ENCODE peak calls at places on chromosomes 12 and 14, in four cellular contexts. B is CD8-positive, alpha-beta memory T cell; J is ovary; F is spleen. Y is an unnamed sample. For H3K4me1, the result is how much of the 10 kb centered on the place peaks cover.

GRCh38 chr12:2183556-2184541 is 131.1 kb downstream of the CACNA1C start:
- DNase-seq in B (no peak), J (no peak), F (no peak), Y (no peak)

GRCh38 chr14:73264896-73265720 is 27.8 kb downstream of the PAPLN start:
- DNase-seq in B (no peak), J (no peak), F (no peak), Y (no peak)

GRCh38 chr14:63378444-63378843 is 59.7 kb upstream of the GPHB5 start:
- DNase-seq in B (no peak), J (no peak), F (no peak), Y (no peak)

GRCh38 chr14:50333010-50333409 is 20.9 kb downstream of the DMAC2L start:
- DNase-seq in B (no peak), J (no peak), F (no peak), Y (no peak)

GRCh38 chr12:39331539-39332261 is 111.2 kb downstream of the KIF21A start:
- DNase-seq in B (no peak), J (no peak), F (no peak), Y (no peak)

GRCh38 chr14:67541448-67542387 is 8.6 kb downstream of the PLEKHH1 start:
- DNase-seq in B (no peak), J (no peak), F (peak), Y (no peak)

GRCh38 chr12:49636979-49637378 is 13.6 kb downstream of the PRPF40B start:
- DNase-seq in B (peak), J (peak), F (no peak), Y (no peak)

GRCh38 chr12:62698701-62699101 is 232.1 kb downstream of the MON2 start:
- DNase-seq in B (no peak), J (no peak), F (no peak), Y (no peak)

GRCh38 chr12:104651812-104652211 is 195.1 kb downstream of the CHST11 start:
- DNase-seq in B (no peak), J (no peak), F (no peak), Y (no peak)

GRCh38 chr14:103333754-103334643 is at the start of gene EIF5:
- DNase-seq in B (peak), J (peak), F (peak), Y (peak)

GRCh38 chr14:105840266-105841021 is 314.1 kb downstream of the TMEM121 start:
- DNase-seq in B (no peak), J (peak), F (peak), Y (peak)

GRCh38 chr12:131084341-131085011 is 130.8 kb downstream of the ADGRD1 start:
- DNase-seq in B (no peak), J (no peak), F (no peak), Y (peak)

DNA sequence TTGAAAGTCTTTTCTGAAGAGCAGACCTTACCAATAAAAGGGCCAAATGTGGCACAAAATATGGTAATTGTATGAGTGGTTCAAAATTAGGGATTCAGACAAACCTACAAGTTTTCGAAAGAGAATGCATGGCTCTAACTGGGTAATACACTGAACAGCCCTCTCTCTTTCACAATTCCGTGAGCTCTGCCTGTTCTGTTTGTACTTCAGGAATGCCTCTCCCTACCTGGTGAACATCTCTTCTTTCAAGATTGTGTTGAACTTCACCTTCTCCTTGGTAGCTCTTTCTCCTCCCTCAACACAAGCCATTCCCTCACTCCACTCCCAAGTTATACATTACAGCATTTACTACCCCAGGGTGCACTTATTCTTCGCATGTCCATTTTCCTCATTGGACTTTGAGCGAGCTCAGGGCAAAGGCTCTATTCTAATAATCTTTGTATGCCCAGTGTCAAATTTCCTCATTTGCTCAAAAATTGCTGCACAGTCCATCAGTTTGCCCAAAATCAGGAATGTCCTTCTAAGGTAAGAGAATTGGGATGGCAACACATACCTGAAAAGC is 28.3 kb downstream of the NRDE2 start:
- DNase-seq in B (no peak), J (no peak), F (no peak), Y (no peak)
- H3K4me3 ChIP-seq in B (no peak), J (no peak), F (no peak), Y (no peak)

GRCh38 chr14:95530461-95531170 is 4.2 kb upstream of the GLRX5 start:
- DNase-seq in B (no peak), J (peak), F (no peak), Y (peak)

GRCh38 chr14:95526483-95527391 is 8.1 kb upstream of the GLRX5 start:
- DNase-seq in B (no peak), J (no peak), F (no peak), Y (no peak)

GRCh38 chr14:95527392-95528002 is 7.4 kb upstream of the GLRX5 start:
- DNase-seq in B (no peak), J (no peak), F (no peak), Y (no peak)

GRCh38 chr14:95531473-95531872 is 3.4 kb upstream of the GLRX5 start:
- DNase-seq in B (no peak), J (no peak), F (no peak), Y (peak)

DNA sequence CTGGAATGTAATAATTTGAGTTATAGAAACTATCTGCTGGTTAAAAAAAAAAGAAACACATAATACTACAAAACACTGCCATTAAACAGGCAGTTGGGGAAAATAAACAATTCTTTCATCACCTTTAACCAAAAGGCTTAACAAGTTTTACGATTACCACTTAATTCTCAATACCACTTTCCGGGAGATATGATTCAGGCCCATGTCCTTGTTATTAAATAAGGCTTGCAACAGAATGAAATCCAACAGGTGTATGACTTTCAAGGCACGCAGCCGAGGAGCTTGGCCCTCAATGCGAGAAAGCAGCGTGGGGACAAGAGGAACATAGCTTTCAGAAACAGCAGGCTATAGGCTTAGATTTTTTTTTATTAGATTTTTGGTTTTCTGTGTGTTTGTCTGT is 5.6 kb upstream of the GLRX5 start:
- DNase-seq in B (no peak), J (no peak), F (no peak), Y (peak)
- H3K4me1 ChIP-seq in B (under half), J (under half), F (half or more), Y (half or more)

DNA sequence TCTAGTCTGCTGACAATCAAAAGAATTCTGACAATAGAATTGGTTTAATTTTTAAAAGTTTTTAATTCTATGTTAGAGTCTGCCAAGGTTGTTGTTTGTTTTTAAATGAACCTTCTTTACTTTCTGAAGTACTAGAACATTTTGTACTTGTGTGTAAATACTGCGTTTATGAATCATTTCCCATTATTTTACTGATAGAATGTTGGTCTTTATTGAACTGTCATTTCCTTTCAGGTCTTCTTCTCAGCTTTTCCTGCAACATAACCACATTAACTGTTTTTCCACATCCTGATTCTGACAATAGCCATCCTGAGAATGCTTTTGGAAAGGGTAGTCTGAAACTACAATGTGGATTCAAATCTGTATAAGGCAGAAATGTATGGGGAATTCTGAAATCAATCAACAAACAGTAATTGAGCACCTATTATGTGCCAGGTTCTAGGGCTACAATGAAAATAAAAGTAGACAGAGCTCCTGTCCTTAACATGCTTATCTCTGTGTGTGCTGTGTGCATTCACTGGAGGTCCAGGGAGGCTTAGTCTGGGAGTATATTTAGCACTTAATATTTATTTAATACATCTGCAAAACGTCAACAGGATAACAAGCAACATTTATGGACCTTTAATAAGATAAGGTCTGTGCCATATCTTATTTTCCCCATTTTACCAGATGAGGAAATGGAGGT is 73.1 kb upstream of the SLC38A2 start:
- DNase-seq in B (no peak), J (no peak), F (no peak), Y (no peak)
- H3K27ac ChIP-seq in B (no peak), J (no peak), F (no peak), Y (peak)

GRCh38 chr14:69398818-69399210 is 322 bp downstream of the SLC39A9 start:
- DNase-seq in B (no peak), J (no peak), F (no peak), Y (no peak)

GRCh38 chr14:69395929-69396328 is 2.2 kb downstream of the ERH start:
- DNase-seq in B (no peak), J (no peak), F (no peak), Y (no peak)

GRCh38 chr14:69399750-69400149 is 1.3 kb downstream of the SLC39A9 start:
- DNase-seq in B (no peak), J (no peak), F (no peak), Y (no peak)

GRCh38 chr14:69400154-69400553 is 1.7 kb downstream of the SLC39A9 start:
- DNase-seq in B (no peak), J (no peak), F (no peak), Y (no peak)

GRCh38 chr14:69398053-69398817 is at the start of the genes ERH and SLC39A9:
- DNase-seq in B (peak), J (peak), F (peak), Y (peak)
- H3K4me3 ChIP-seq in B (peak), J (peak), F (peak), Y (peak)

DNA sequence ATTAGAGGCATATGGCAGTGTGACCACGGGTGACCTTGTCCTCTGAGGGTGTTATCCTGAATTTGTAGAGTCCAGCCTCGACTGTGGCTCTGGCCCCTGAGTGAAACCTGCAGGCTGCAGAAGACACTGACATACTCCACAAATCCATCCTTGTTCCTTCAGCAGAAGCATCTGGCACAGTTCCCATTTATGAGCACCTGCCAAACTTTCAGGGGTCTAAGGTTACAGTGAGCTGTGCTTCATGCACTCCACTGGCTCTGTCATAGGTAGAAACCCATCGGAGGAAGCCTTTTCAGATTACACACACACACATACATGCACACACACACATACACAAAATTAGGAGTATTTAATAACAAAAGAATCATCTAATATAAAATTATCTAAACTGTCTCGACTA is 13.6 kb upstream of the NUAK1 start:
- DNase-seq in B (no peak), J (no peak), F (no peak), Y (no peak)
- H3K4me1 ChIP-seq in B (under half), J (under half), F (under half), Y (under half)

GRCh38 chr12:47709277-47710048 is 3.6 kb upstream of the RPAP3 start:
- DNase-seq in B (no peak), J (no peak), F (no peak), Y (no peak)

GRCh38 chr12:47707355-47707754 is 1.5 kb upstream of the RPAP3 start:
- DNase-seq in B (no peak), J (no peak), F (no peak), Y (no peak)

GRCh38 chr12:47710283-47710682 is 4.5 kb upstream of the RPAP3 start:
- DNase-seq in B (no peak), J (no peak), F (no peak), Y (no peak)

GRCh38 chr12:47705571-47706425 is at the start of gene RPAP3:
- DNase-seq in B (peak), J (peak), F (peak), Y (peak)

GRCh38 chr12:47707905-47708543 is 2.2 kb upstream of the RPAP3 start:
- DNase-seq in B (no peak), J (no peak), F (no peak), Y (no peak)
- H3K27ac ChIP-seq in B (no peak), J (no peak), F (no peak), Y (no peak)

GRCh38 chr14:99968156-99968920 is 96.9 kb upstream of the EVL start:
- DNase-seq in B (no peak), J (peak), F (no peak), Y (no peak)
- H3K4me3 ChIP-seq in B (no peak), J (no peak), F (no peak), Y (no peak)

GRCh38 chr12:14400599-14400998 is 35.1 kb downstream of the ATF7IP start:
- DNase-seq in B (no peak), J (no peak), F (no peak), Y (no peak)

GRCh38 chr12:14402697-14403096 is 37.2 kb downstream of the ATF7IP start:
- DNase-seq in B (no peak), J (no peak), F (no peak), Y (no peak)

GRCh38 chr12:14403293-14403692 is 37.8 kb downstream of the ATF7IP start:
- DNase-seq in B (no peak), J (no peak), F (no peak), Y (no peak)

GRCh38 chr12:14396071-14396470 is 30.6 kb downstream of the ATF7IP start:
- DNase-seq in B (no peak), J (no peak), F (no peak), Y (no peak)

GRCh38 chr12:14399871-14400270 is 34.4 kb downstream of the ATF7IP start:
- DNase-seq in B (no peak), J (no peak), F (no peak), Y (no peak)
- H3K4me1 ChIP-seq in B (half or more), J (under half), F (half or more), Y (under half)

GRCh38 chr12:89166525-89166934 is 185.8 kb downstream of the DUSP6 start:
- DNase-seq in B (no peak), J (no peak), F (no peak), Y (no peak)
- H3K27ac ChIP-seq in B (no peak), J (no peak), F (peak), Y (no peak)

GRCh38 chr14:92655372-92655771 is 93.1 kb downstream of the LGMN start:
- DNase-seq in B (no peak), J (no peak), F (no peak), Y (no peak)

GRCh38 chr14:92653162-92653651 is 95.2 kb downstream of the LGMN start:
- DNase-seq in B (no peak), J (no peak), F (no peak), Y (no peak)

GRCh38 chr14:92652413-92653151 is 95.8 kb downstream of the LGMN start:
- DNase-seq in B (no peak), J (no peak), F (no peak), Y (no peak)

GRCh38 chr14:92655802-92656201 is 92.6 kb downstream of the LGMN start:
- DNase-seq in B (no peak), J (no peak), F (no peak), Y (no peak)

DNA sequence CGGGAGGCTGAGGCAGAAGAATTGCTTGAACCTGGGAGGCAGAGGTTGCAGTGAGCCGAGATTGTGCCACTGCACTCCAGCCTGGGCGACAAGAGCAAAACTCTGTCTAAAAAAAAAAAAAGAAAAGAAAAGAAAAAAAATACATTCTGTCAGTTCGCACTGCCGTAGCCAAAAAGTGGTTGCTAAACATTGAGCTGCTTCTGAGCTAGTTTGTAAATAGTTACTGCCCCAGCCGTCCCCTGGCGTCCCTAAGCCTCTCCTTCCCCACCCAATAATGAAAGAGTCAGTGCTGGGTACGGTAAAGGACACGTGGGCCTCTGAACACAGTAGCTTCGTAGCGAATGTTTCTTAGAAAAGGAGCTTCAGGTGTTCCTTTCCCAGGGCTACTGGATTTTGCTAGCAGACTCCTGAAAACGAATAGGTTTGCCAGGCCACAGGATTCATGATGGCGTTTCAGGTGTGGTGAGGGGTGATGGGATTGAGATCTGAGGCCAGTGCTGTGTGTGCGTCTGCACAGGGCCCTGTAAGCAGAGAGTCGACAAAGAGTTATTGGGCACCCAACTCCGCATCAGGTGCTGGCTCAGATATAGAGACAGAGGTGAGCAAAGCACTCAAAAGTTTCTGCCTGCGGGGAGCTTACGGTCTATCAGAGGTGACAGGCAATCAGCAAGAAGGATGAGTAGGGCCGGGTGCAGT is 94.1 kb downstream of the LGMN start:
- DNase-seq in B (no peak), J (no peak), F (no peak), Y (no peak)
- H3K4me3 ChIP-seq in B (peak), J (no peak), F (peak), Y (no peak)